ENCODE peak calls at places on chromosomes 2 and 18, in seven cellular contexts. W is frontal cortex; Z is type B pancreatic cell; N is Panc1; T is pancreas; D is dorsolateral prefrontal cortex; B is stimulated activated CD4-positive, alpha-beta T cell treated with anti-CD3 and anti-CD28 coated beads, Interleukin-2, amount 100 ng/mL, for 24 hours. J is an unnamed sample.

GRCh38 chr2:75432761-75433361 is 127.9 kb downstream of the EVA1A start:
- DNase-seq in W (no peak), Z (no peak), N (no peak), T (no peak), D (no peak), B (no peak), J (no peak)

GRCh38 chr18:8826514-8826913 is 121.2 kb downstream of the MTCL1 start:
- DNase-seq in W (no peak), Z (no peak), N (no peak), T (no peak), D (no peak), B (no peak), J (no peak)

GRCh38 chr18:56402872-56403516 is 235.4 kb downstream of the TXNL1 start:
- DNase-seq in W (no peak), Z (no peak), N (no peak), T (no peak), D (no peak), B (no peak), J (no peak)

GRCh38 chr2:11582526-11583202 is 48.8 kb downstream of the GREB1 start:
- DNase-seq in W (peak; percentile 48), Z (no peak), N (peak; percentile 36), T (peak; percentile 74), D (peak; percentile 73), B (peak; percentile 78), J (peak; percentile 23)

GRCh38 chr2:158815650-158816049 is 20.5 kb downstream of the DAPL1 start:
- DNase-seq in W (no peak), Z (no peak), N (no peak), T (no peak), D (no peak), B (no peak), J (no peak)

GRCh38 chr2:120134263-120134662 is 88.9 kb downstream of the TMEM185B start:
- DNase-seq in W (no peak), Z (no peak), N (no peak), T (no peak), D (no peak), B (no peak), J (no peak)

GRCh38 chr18:63677490-63678225 is 16.0 kb upstream of the SERPINB3 start:
- DNase-seq in W (no peak), Z (no peak), N (no peak), T (no peak), D (no peak), B (no peak), J (no peak)

GRCh38 chr2:26925100-26925791 is 45.2 kb upstream of the MAPRE3 start:
- DNase-seq in W (no peak), Z (no peak), N (no peak), T (no peak), D (no peak), B (no peak), J (no peak)

GRCh38 chr18:23902396-23902795 is 112.2 kb upstream of the TTC39C start:
- DNase-seq in W (no peak), Z (no peak), N (no peak), T (no peak), D (no peak), B (no peak), J (no peak)

GRCh38 chr2:58156780-58157179 is 84.3 kb downstream of the FANCL start:
- DNase-seq in W (no peak), Z (no peak), N (no peak), T (no peak), D (no peak), B (no peak), J (no peak)

GRCh38 chr2:23287250-23287704 is 97.7 kb upstream of the KLHL29 start:
- DNase-seq in W (no peak), Z (no peak), N (no peak), T (no peak), D (no peak), B (no peak), J (no peak)

GRCh38 chr2:148273158-148273691 is 252.3 kb downstream of the MBD5 start:
- DNase-seq in W (no peak), Z (no peak), N (no peak), T (no peak), D (no peak), B (no peak), J (no peak)

GRCh38 chr18:31454066-31454708 is 6.6 kb downstream of the DSG3 start:
- DNase-seq in W (no peak), Z (no peak), N (no peak), T (no peak), D (no peak), B (no peak), J (no peak)

J was measured in activated CD4-positive, alpha-beta T cell treated with anti-CD3 and anti-CD28 coated beads for 4 hours.